ENCODE peak calls at places on chromosome X, in six cellular contexts. One of them, this sample, is unnamed.

GRCh38 chrX:69324851-69325250 is 159.6 kb upstream of the PJA1 start:
- DNase-seq in coronary artery: no peak
- DNase-seq in iris pigment epithelial cell: no peak
- DNase-seq in C1 segment of cervical spinal cord: no peak
- DNase-seq in SW 1271: no peak
- DNase-seq in OCI-LY7: no peak
- DNase-seq in this sample: peak

GRCh38 chrX:44931441-44931973 is 58.5 kb downstream of the KDM6A start:
- DNase-seq in coronary artery: no peak
- DNase-seq in iris pigment epithelial cell: no peak
- DNase-seq in C1 segment of cervical spinal cord: no peak
- DNase-seq in SW 1271: no peak
- DNase-seq in OCI-LY7: no peak
- DNase-seq in this sample: no peak

GRCh38 chrX:15043538-15043937 is 170.3 kb downstream of the MOSPD2 start:
- DNase-seq in coronary artery: no peak
- DNase-seq in iris pigment epithelial cell: peak
- DNase-seq in C1 segment of cervical spinal cord: no peak
- DNase-seq in SW 1271: no peak
- DNase-seq in OCI-LY7: no peak
- DNase-seq in this sample: no peak

GRCh38 chrX:21166302-21166982 is 207.8 kb upstream of the CNKSR2 start:
- DNase-seq in coronary artery: no peak
- DNase-seq in iris pigment epithelial cell: peak
- DNase-seq in C1 segment of cervical spinal cord: no peak
- DNase-seq in SW 1271: no peak
- DNase-seq in OCI-LY7: no peak
- DNase-seq in this sample: no peak

GRCh38 chrX:72123471-72124185 is 8.1 kb downstream of the RTL5 start:
- DNase-seq in coronary artery: peak
- DNase-seq in iris pigment epithelial cell: peak
- DNase-seq in C1 segment of cervical spinal cord: no peak
- DNase-seq in SW 1271: no peak
- DNase-seq in OCI-LY7: no peak
- DNase-seq in this sample: no peak

GRCh38 chrX:118522230-118522926 is 26.8 kb downstream of the DOCK11 start:
- DNase-seq in coronary artery: no peak
- DNase-seq in iris pigment epithelial cell: peak
- DNase-seq in C1 segment of cervical spinal cord: no peak
- DNase-seq in SW 1271: no peak
- DNase-seq in OCI-LY7: no peak
- DNase-seq in this sample: no peak

GRCh38 chrX:9835585-9836210 is 49.5 kb downstream of the SHROOM2 start:
- DNase-seq in coronary artery: no peak
- DNase-seq in iris pigment epithelial cell: no peak
- DNase-seq in C1 segment of cervical spinal cord: no peak
- DNase-seq in SW 1271: no peak
- DNase-seq in OCI-LY7: no peak
- DNase-seq in this sample: no peak

GRCh38 chrX:40041915-40042314 is 55.8 kb downstream of the BCOR start:
- DNase-seq in coronary artery: no peak
- DNase-seq in iris pigment epithelial cell: no peak
- DNase-seq in C1 segment of cervical spinal cord: no peak
- DNase-seq in SW 1271: no peak
- DNase-seq in OCI-LY7: peak
- DNase-seq in this sample: no peak

GRCh38 chrX:22538581-22538980 is 265.9 kb downstream of the CBLL2 start:
- DNase-seq in coronary artery: no peak
- DNase-seq in iris pigment epithelial cell: peak
- DNase-seq in C1 segment of cervical spinal cord: no peak
- DNase-seq in SW 1271: no peak
- DNase-seq in OCI-LY7: no peak
- DNase-seq in this sample: no peak

GRCh38 chrX:133916984-133917722 is 68.2 kb downstream of the GPC3 start:
- DNase-seq in coronary artery: no peak
- DNase-seq in iris pigment epithelial cell: no peak
- DNase-seq in C1 segment of cervical spinal cord: no peak
- DNase-seq in SW 1271: no peak
- DNase-seq in OCI-LY7: no peak
- DNase-seq in this sample: no peak

GRCh38 chrX:98481636-98482035 is 1597.9 kb downstream of the RPA4 start:
- DNase-seq in coronary artery: no peak
- DNase-seq in iris pigment epithelial cell: no peak
- DNase-seq in C1 segment of cervical spinal cord: no peak
- DNase-seq in SW 1271: no peak
- DNase-seq in OCI-LY7: no peak
- DNase-seq in this sample: no peak

GRCh38 chrX:45592067-45592466 is 391.4 kb upstream of the DIPK2B start:
- DNase-seq in coronary artery: no peak
- DNase-seq in iris pigment epithelial cell: no peak
- DNase-seq in C1 segment of cervical spinal cord: no peak
- DNase-seq in SW 1271: no peak
- DNase-seq in OCI-LY7: no peak
- DNase-seq in this sample: no peak

GRCh38 chrX:24426340-24426913 is 38.7 kb upstream of the PDK3 start:
- DNase-seq in coronary artery: no peak
- DNase-seq in iris pigment epithelial cell: peak
- DNase-seq in C1 segment of cervical spinal cord: no peak
- DNase-seq in SW 1271: no peak
- DNase-seq in OCI-LY7: peak
- DNase-seq in this sample: no peak

GRCh38 chrX:46670316-46670715 is 88.6 kb downstream of the SLC9A7 start:
- DNase-seq in coronary artery: no peak
- DNase-seq in iris pigment epithelial cell: no peak
- DNase-seq in C1 segment of cervical spinal cord: no peak
- DNase-seq in SW 1271: no peak
- DNase-seq in OCI-LY7: no peak
- DNase-seq in this sample: no peak

GRCh38 chrX:45479835-45480422 is 279.3 kb upstream of the DIPK2B start:
- DNase-seq in coronary artery: no peak
- DNase-seq in iris pigment epithelial cell: peak
- DNase-seq in C1 segment of cervical spinal cord: no peak
- DNase-seq in SW 1271: peak
- DNase-seq in OCI-LY7: no peak
- DNase-seq in this sample: no peak

GRCh38 chrX:21843179-21843578 is 3.8 kb downstream of the MBTPS2 start:
- DNase-seq in coronary artery: no peak
- DNase-seq in iris pigment epithelial cell: peak
- DNase-seq in C1 segment of cervical spinal cord: no peak
- DNase-seq in SW 1271: no peak
- DNase-seq in OCI-LY7: no peak
- DNase-seq in this sample: no peak

GRCh38 chrX:12975670-12975965 is 708 bp downstream of the TMSB4X start:
- DNase-seq in coronary artery: no peak
- DNase-seq in iris pigment epithelial cell: no peak
- DNase-seq in C1 segment of cervical spinal cord: no peak
- DNase-seq in SW 1271: no peak
- DNase-seq in OCI-LY7: no peak
- DNase-seq in this sample: peak

GRCh38 chrX:115547448-115547847 is 13.5 kb upstream of the PLS3 start:
- DNase-seq in coronary artery: no peak
- DNase-seq in iris pigment epithelial cell: no peak
- DNase-seq in C1 segment of cervical spinal cord: no peak
- DNase-seq in SW 1271: no peak
- DNase-seq in OCI-LY7: no peak
- DNase-seq in this sample: no peak

GRCh38 chrX:135988245-135988644 is 3.0 kb downstream of the SLC9A6 start:
- DNase-seq in coronary artery: no peak
- DNase-seq in iris pigment epithelial cell: no peak
- DNase-seq in C1 segment of cervical spinal cord: no peak
- DNase-seq in SW 1271: no peak
- DNase-seq in OCI-LY7: no peak
- DNase-seq in this sample: no peak

GRCh38 chrX:17552251-17552650 is 177.3 kb downstream of the NHS start:
- DNase-seq in coronary artery: no peak
- DNase-seq in iris pigment epithelial cell: peak
- DNase-seq in C1 segment of cervical spinal cord: no peak
- DNase-seq in SW 1271: no peak
- DNase-seq in OCI-LY7: no peak
- DNase-seq in this sample: no peak

GRCh38 chrX:39164212-39164611 is 363.0 kb downstream of the MID1IP1 start:
- DNase-seq in coronary artery: no peak
- DNase-seq in iris pigment epithelial cell: no peak
- DNase-seq in C1 segment of cervical spinal cord: no peak
- DNase-seq in SW 1271: no peak
- DNase-seq in OCI-LY7: no peak
- DNase-seq in this sample: no peak

GRCh38 chrX:153766098-153766817 is 2.2 kb downstream of the PLXNB3 start:
- DNase-seq in coronary artery: no peak
- DNase-seq in iris pigment epithelial cell: peak
- DNase-seq in C1 segment of cervical spinal cord: peak
- DNase-seq in SW 1271: no peak
- DNase-seq in OCI-LY7: peak
- DNase-seq in this sample: no peak

GRCh38 chrX:23766650-23767551 is 16.1 kb upstream of the SAT1 start:
- DNase-seq in coronary artery: no peak
- DNase-seq in iris pigment epithelial cell: no peak
- DNase-seq in C1 segment of cervical spinal cord: no peak
- DNase-seq in SW 1271: no peak
- DNase-seq in OCI-LY7: no peak
- DNase-seq in this sample: no peak

GRCh38 chrX:113950081-113950678 is 633.7 kb upstream of the HTR2C start:
- DNase-seq in coronary artery: no peak
- DNase-seq in iris pigment epithelial cell: no peak
- DNase-seq in C1 segment of cervical spinal cord: no peak
- DNase-seq in SW 1271: no peak
- DNase-seq in OCI-LY7: no peak
- DNase-seq in this sample: no peak

GRCh38 chrX:46755656-46756055 is 3.3 kb downstream of the SLC9A7 start:
- DNase-seq in coronary artery: no peak
- DNase-seq in iris pigment epithelial cell: no peak
- DNase-seq in C1 segment of cervical spinal cord: no peak
- DNase-seq in SW 1271: no peak
- DNase-seq in OCI-LY7: no peak
- DNase-seq in this sample: no peak

GRCh38 chrX:40273356-40274050 is 175.7 kb upstream of the BCOR start:
- DNase-seq in coronary artery: no peak
- DNase-seq in iris pigment epithelial cell: no peak
- DNase-seq in C1 segment of cervical spinal cord: no peak
- DNase-seq in SW 1271: no peak
- DNase-seq in OCI-LY7: no peak
- DNase-seq in this sample: no peak